ENCODE peak calls at places on chromosomes 16 and 17, in five cellular contexts. One of them, this sample, is unnamed. For H3K4me1, the result is how much of the 10 kb centered on the place peaks cover.

GRCh38 chr16:53600076-53600475 is 97.1 kb upstream of the AKTIP start:
- DNase-seq in GM23248: peak
- DNase-seq in esophagus squamous epithelium: no peak
- DNase-seq in transverse colon: no peak
- DNase-seq in CD8-positive, alpha-beta memory T cell: no peak
- DNase-seq in this sample: no peak

GRCh38 chr16:69890114-69890890 is 60.8 kb upstream of the CLEC18A start:
- DNase-seq in CD8-positive, alpha-beta memory T cell: no peak
- DNase-seq in transverse colon: peak
- DNase-seq in esophagus squamous epithelium: no peak
- DNase-seq in GM23248: peak
- DNase-seq in this sample: peak

GRCh38 chr16:71526111-71526998 is at the start of gene CHST4:
- DNase-seq in CD8-positive, alpha-beta memory T cell: no peak
- DNase-seq in esophagus squamous epithelium: no peak
- DNase-seq in transverse colon: no peak
- DNase-seq in GM23248: peak
- DNase-seq in this sample: peak

GRCh38 chr17:6947745-6948144 is 48.1 kb upstream of the ALOX12 start:
- DNase-seq in CD8-positive, alpha-beta memory T cell: no peak
- DNase-seq in transverse colon: no peak
- DNase-seq in GM23248: no peak
- DNase-seq in esophagus squamous epithelium: no peak
- DNase-seq in this sample: no peak

GRCh38 chr16:51321251-51321650 is 170.2 kb upstream of the SALL1 start:
- DNase-seq in GM23248: peak
- DNase-seq in esophagus squamous epithelium: no peak
- DNase-seq in transverse colon: no peak
- DNase-seq in CD8-positive, alpha-beta memory T cell: no peak
- DNase-seq in this sample: peak

GRCh38 chr17:68694791-68695485 is 93.8 kb upstream of the FAM20A start:
- DNase-seq in GM23248: peak
- DNase-seq in esophagus squamous epithelium: no peak
- DNase-seq in transverse colon: no peak
- DNase-seq in CD8-positive, alpha-beta memory T cell: no peak
- DNase-seq in this sample: peak

GRCh38 chr17:66947311-66947710 is 17.2 kb upstream of the CACNG4 start:
- DNase-seq in transverse colon: no peak
- DNase-seq in esophagus squamous epithelium: no peak
- DNase-seq in CD8-positive, alpha-beta memory T cell: no peak
- DNase-seq in GM23248: no peak
- DNase-seq in this sample: no peak

GRCh38 chr17:58232707-58233156 is 5.7 kb upstream of the LPO start:
- DNase-seq in GM23248: peak
- DNase-seq in CD8-positive, alpha-beta memory T cell: no peak
- DNase-seq in transverse colon: no peak
- DNase-seq in esophagus squamous epithelium: no peak
- DNase-seq in this sample: peak

GRCh38 chr16:88316941-88317618 is 65.7 kb upstream of the ZNF469 start:
- DNase-seq in CD8-positive, alpha-beta memory T cell: no peak
- DNase-seq in esophagus squamous epithelium: no peak
- DNase-seq in transverse colon: no peak
- DNase-seq in GM23248: peak
- DNase-seq in this sample: no peak

GRCh38 chr16:48559462-48560211 is 50.3 kb downstream of the N4BP1 start:
- DNase-seq in esophagus squamous epithelium: no peak
- DNase-seq in CD8-positive, alpha-beta memory T cell: no peak
- DNase-seq in transverse colon: no peak
- DNase-seq in GM23248: no peak
- DNase-seq in this sample: no peak

GRCh38 chr16:84032458-84033178 is 10.0 kb downstream of the SLC38A8 start:
- DNase-seq in GM23248: no peak
- DNase-seq in transverse colon: no peak
- DNase-seq in CD8-positive, alpha-beta memory T cell: no peak
- DNase-seq in esophagus squamous epithelium: no peak
- DNase-seq in this sample: no peak

GRCh38 chr17:59149841-59150511 is 5.0 kb downstream of the SKA2 start:
- DNase-seq in esophagus squamous epithelium: no peak
- DNase-seq in CD8-positive, alpha-beta memory T cell: no peak
- DNase-seq in transverse colon: no peak
- DNase-seq in GM23248: no peak
- DNase-seq in this sample: no peak

GRCh38 chr17:19378416-19379293 is at the start of gene MAPK7:
- DNase-seq in transverse colon: peak
- DNase-seq in CD8-positive, alpha-beta memory T cell: no peak
- DNase-seq in GM23248: peak
- DNase-seq in esophagus squamous epithelium: no peak
- DNase-seq in this sample: no peak

GRCh38 chr17:44115585-44116415 is 7.6 kb downstream of the HDAC5 start:
- DNase-seq in transverse colon: no peak
- DNase-seq in CD8-positive, alpha-beta memory T cell: no peak
- DNase-seq in esophagus squamous epithelium: no peak
- DNase-seq in GM23248: peak
- DNase-seq in this sample: no peak

GRCh38 chr16:88681709-88682451 is 4.4 kb downstream of the SNAI3 start:
- DNase-seq in CD8-positive, alpha-beta memory T cell: peak
- DNase-seq in transverse colon: peak
- DNase-seq in GM23248: peak
- DNase-seq in esophagus squamous epithelium: peak
- DNase-seq in this sample: no peak

GRCh38 chr17:17079761-17080160 is 37.5 kb downstream of the MPRIP start:
- DNase-seq in transverse colon: no peak
- DNase-seq in esophagus squamous epithelium: no peak
- DNase-seq in GM23248: no peak
- DNase-seq in CD8-positive, alpha-beta memory T cell: no peak
- DNase-seq in this sample: no peak

GRCh38 chr17:37422971-37423625 is 16.4 kb downstream of the TADA2A start:
- DNase-seq in GM23248: no peak
- DNase-seq in CD8-positive, alpha-beta memory T cell: no peak
- DNase-seq in esophagus squamous epithelium: no peak
- DNase-seq in transverse colon: no peak
- DNase-seq in this sample: no peak

GRCh38 chr17:20944014-20944905 is 98.6 kb downstream of the USP22 start:
- DNase-seq in GM23248: no peak
- DNase-seq in esophagus squamous epithelium: no peak
- DNase-seq in transverse colon: peak
- DNase-seq in CD8-positive, alpha-beta memory T cell: peak
- DNase-seq in this sample: no peak

GRCh38 chr17:35167666-35168065 is 20.0 kb downstream of the UNC45B start:
- DNase-seq in CD8-positive, alpha-beta memory T cell: no peak
- DNase-seq in GM23248: peak
- DNase-seq in transverse colon: no peak
- DNase-seq in esophagus squamous epithelium: no peak
- DNase-seq in this sample: no peak

GRCh38 chr17:83100220-83100852 is 20.9 kb downstream of the METRNL start:
- DNase-seq in GM23248: peak
- DNase-seq in esophagus squamous epithelium: no peak
- DNase-seq in CD8-positive, alpha-beta memory T cell: no peak
- DNase-seq in transverse colon: peak
- DNase-seq in this sample: no peak

GRCh38 chr17:45019177-45019711 is 32.2 kb downstream of the DCAKD start:
- DNase-seq in esophagus squamous epithelium: no peak
- DNase-seq in GM23248: peak
- DNase-seq in transverse colon: peak
- DNase-seq in CD8-positive, alpha-beta memory T cell: no peak
- DNase-seq in this sample: no peak

GRCh38 chr17:8991514-8992285 is 26.2 kb upstream of the PIK3R5 start:
- DNase-seq in transverse colon: peak
- DNase-seq in GM23248: peak
- DNase-seq in esophagus squamous epithelium: no peak
- DNase-seq in CD8-positive, alpha-beta memory T cell: peak
- DNase-seq in this sample: peak

GRCh38 chr16:68737730-68738590 is 868 bp downstream of the CDH1 start:
- DNase-seq in esophagus squamous epithelium: no peak
- DNase-seq in GM23248: no peak
- DNase-seq in transverse colon: peak
- DNase-seq in CD8-positive, alpha-beta memory T cell: no peak
- DNase-seq in this sample: no peak

GRCh38 chr16:55915116-55915827 is 40.1 kb upstream of the CES5A start:
- DNase-seq in GM23248: no peak
- DNase-seq in transverse colon: no peak
- DNase-seq in esophagus squamous epithelium: no peak
- DNase-seq in CD8-positive, alpha-beta memory T cell: no peak
- DNase-seq in this sample: no peak

GRCh38 chr17:57574040-57574513 is 171.0 kb downstream of the CCDC182 start:
- DNase-seq in transverse colon: no peak
- DNase-seq in CD8-positive, alpha-beta memory T cell: no peak
- DNase-seq in esophagus squamous epithelium: no peak
- DNase-seq in GM23248: peak
- DNase-seq in this sample: peak

GRCh38 chr16:29668267-29668666 is 5.2 kb downstream of the SPN start:
- DNase-seq in CD8-positive, alpha-beta memory T cell: no peak
- DNase-seq in esophagus squamous epithelium: no peak
- DNase-seq in GM23248: no peak
- DNase-seq in transverse colon: no peak
- DNase-seq in this sample: no peak

GRCh38 chr17:61201211-61201610 is 198.4 kb upstream of the TBX2 start:
- DNase-seq in transverse colon: no peak
- DNase-seq in esophagus squamous epithelium: no peak
- DNase-seq in CD8-positive, alpha-beta memory T cell: no peak
- DNase-seq in GM23248: peak
- DNase-seq in this sample: peak

GRCh38 chr17:31488264-31488981 is 96.9 kb downstream of the RAB11FIP4 start:
- DNase-seq in transverse colon: peak
- DNase-seq in esophagus squamous epithelium: no peak
- DNase-seq in GM23248: no peak
- DNase-seq in CD8-positive, alpha-beta memory T cell: peak
- DNase-seq in this sample: no peak

GRCh38 chr17:78563189-78564145 is 13.7 kb downstream of the DNAH17 start:
- DNase-seq in transverse colon: no peak
- DNase-seq in GM23248: peak
- DNase-seq in CD8-positive, alpha-beta memory T cell: no peak
- DNase-seq in esophagus squamous epithelium: no peak
- DNase-seq in this sample: no peak

GRCh38 chr16:80910434-80910833 is 96.3 kb downstream of the CMC2 start:
- DNase-seq in esophagus squamous epithelium: no peak
- DNase-seq in CD8-positive, alpha-beta memory T cell: no peak
- DNase-seq in transverse colon: no peak
- DNase-seq in GM23248: no peak
- DNase-seq in this sample: no peak

GRCh38 chr17:45855691-45856315 is 11.1 kb downstream of the SPPL2C start:
- DNase-seq in CD8-positive, alpha-beta memory T cell: no peak
- DNase-seq in GM23248: peak
- DNase-seq in transverse colon: no peak
- DNase-seq in esophagus squamous epithelium: no peak
- DNase-seq in this sample: no peak

GRCh38 chr17:76537288-76537577 is 276 bp downstream of the CYGB start:
- DNase-seq in CD8-positive, alpha-beta memory T cell: no peak
- DNase-seq in GM23248: peak
- DNase-seq in transverse colon: no peak
- DNase-seq in esophagus squamous epithelium: no peak
- DNase-seq in this sample: no peak

GRCh38 chr16:513950-514349 is 13.6 kb upstream of the CAPN15 start:
- DNase-seq in transverse colon: no peak
- DNase-seq in CD8-positive, alpha-beta memory T cell: no peak
- DNase-seq in GM23248: no peak
- DNase-seq in esophagus squamous epithelium: no peak
- DNase-seq in this sample: no peak

DNA sequence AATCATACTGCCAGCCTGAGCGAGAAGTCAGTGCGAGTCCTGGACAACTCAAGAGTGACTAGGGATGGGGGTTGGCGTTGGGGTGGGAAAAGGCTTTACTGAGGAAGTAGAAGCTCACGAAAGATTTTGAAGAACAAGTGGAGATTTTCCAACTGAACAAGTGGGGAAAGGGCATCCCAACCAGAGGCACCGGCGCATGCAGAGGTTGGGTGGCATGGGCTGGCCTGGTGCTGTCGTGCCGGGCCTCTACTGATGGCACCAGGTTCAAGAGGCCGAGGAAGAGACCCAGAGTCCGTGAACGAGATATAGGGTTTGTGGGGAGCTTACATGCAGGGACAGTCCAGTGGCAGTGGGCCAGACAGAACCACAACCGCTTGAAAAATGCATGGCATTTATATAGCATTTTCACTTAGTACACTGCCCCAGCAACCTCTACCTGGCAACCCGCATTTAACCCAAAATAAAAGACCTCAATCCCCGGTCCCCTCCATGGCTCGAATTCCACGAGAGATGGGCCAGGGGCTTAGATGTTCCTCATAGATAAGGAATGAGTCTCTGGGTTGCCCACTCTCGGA is 7.7 kb upstream of the ITGA3 start:
- DNase-seq in CD8-positive, alpha-beta memory T cell: no peak
- DNase-seq in GM23248: no peak
- DNase-seq in transverse colon: no peak
- DNase-seq in esophagus squamous epithelium: no peak
- DNase-seq in this sample: peak
- H3K4me1 ChIP-seq in CD8-positive, alpha-beta memory T cell: under half
- H3K4me1 ChIP-seq in GM23248: half or more
- H3K4me1 ChIP-seq in transverse colon: under half
- H3K4me1 ChIP-seq in esophagus squamous epithelium: half or more
- H3K4me1 ChIP-seq in this sample: half or more

DNA sequence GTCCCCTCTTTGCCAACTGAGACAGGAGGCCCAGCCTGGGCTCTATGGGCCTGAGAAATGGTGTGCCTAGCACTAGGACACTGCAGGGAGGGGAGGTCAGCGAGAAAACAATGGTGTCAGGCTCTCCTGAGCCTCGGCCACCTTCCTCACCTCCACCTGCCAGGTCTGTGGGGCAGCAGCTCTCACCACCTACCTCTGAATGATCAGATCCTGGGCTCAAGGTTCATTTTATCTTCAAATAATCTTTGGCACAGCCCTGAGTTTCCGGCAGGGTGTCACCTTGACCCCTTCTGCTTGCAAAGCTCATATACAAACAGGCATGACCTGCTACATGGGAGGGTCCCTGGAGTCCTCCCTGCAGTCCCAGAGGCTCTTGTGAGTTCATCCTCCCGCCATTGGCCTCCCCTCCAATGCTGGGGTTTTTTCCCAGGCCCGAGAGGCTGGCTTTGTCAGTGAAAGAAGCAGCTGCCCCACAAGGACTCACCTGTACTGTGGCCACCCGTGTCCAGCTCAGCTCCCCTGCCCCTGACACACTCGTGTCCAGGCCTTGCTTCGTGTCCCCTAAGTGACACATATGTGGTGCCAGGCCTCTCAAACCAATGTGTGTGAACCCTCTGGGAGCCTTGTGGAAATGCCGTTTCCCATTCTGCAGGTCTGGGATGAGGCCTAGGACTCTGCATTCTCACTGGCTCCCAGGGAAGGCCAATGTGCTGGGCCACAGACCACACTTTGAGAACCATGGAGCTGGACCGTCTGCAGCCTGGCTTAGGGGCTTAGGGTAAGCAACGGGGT is 176.8 kb upstream of the CIBAR2 start:
- DNase-seq in esophagus squamous epithelium: no peak
- DNase-seq in GM23248: no peak
- DNase-seq in transverse colon: no peak
- DNase-seq in CD8-positive, alpha-beta memory T cell: no peak
- DNase-seq in this sample: no peak
- H3K4me1 ChIP-seq in esophagus squamous epithelium: under half
- H3K4me1 ChIP-seq in GM23248: under half
- H3K4me1 ChIP-seq in transverse colon: under half
- H3K4me1 ChIP-seq in CD8-positive, alpha-beta memory T cell: under half
- H3K4me1 ChIP-seq in this sample: under half

GRCh38 chr17:63514974-63515373 is 8.2 kb upstream of the KCNH6 start:
- DNase-seq in esophagus squamous epithelium: no peak
- DNase-seq in transverse colon: no peak
- DNase-seq in CD8-positive, alpha-beta memory T cell: no peak
- DNase-seq in GM23248: no peak
- DNase-seq in this sample: no peak
- H3K4me1 ChIP-seq in esophagus squamous epithelium: under half
- H3K4me1 ChIP-seq in transverse colon: under half
- H3K4me1 ChIP-seq in CD8-positive, alpha-beta memory T cell: under half
- H3K4me1 ChIP-seq in GM23248: under half
- H3K4me1 ChIP-seq in this sample: under half

GRCh38 chr16:57794849-57795430 is 7.4 kb downstream of the KIFC3 start:
- DNase-seq in GM23248: no peak
- DNase-seq in esophagus squamous epithelium: no peak
- DNase-seq in transverse colon: no peak
- DNase-seq in CD8-positive, alpha-beta memory T cell: no peak
- DNase-seq in this sample: no peak
- H3K4me1 ChIP-seq in GM23248: under half
- H3K4me1 ChIP-seq in esophagus squamous epithelium: under half
- H3K4me1 ChIP-seq in transverse colon: under half
- H3K4me1 ChIP-seq in CD8-positive, alpha-beta memory T cell: under half
- H3K4me1 ChIP-seq in this sample: under half